ENCODE peak calls at places on chromosomes 11 and 22, in six cellular contexts. L is osteoblast, Z is lower lobe of right lung, C is body of pancreas, B is HCT116, X is left lung. V is an unnamed sample. For H3K4me1, the result is how much of the 10 kb centered on the place peaks cover.

GRCh38 chr11:119704849-119705248 is 24.2 kb downstream of the NECTIN1 start:
- DNase-seq in L (no peak), X (no peak), Z (no peak), B (no peak), C (no peak), V (no peak)

GRCh38 chr11:35549787-35550186 is 24.4 kb upstream of the PAMR1 start:
- DNase-seq in C (no peak), L (peak), X (peak), B (no peak), Z (peak), V (no peak)

GRCh38 chr11:68347841-68348240 is 35.5 kb downstream of the LRP5 start:
- DNase-seq in L (peak), B (no peak), Z (peak), X (no peak), C (no peak), V (no peak)

GRCh38 chr11:71505001-71505400 is 22.1 kb upstream of the KRTAP5-7 start:
- DNase-seq in Z (no peak), L (no peak), B (no peak), C (no peak), X (no peak), V (no peak)

GRCh38 chr11:119523801-119524200 is 100.8 kb upstream of the THY1 start:
- DNase-seq in X (no peak), Z (no peak), B (no peak), C (no peak), L (peak), V (no peak)

GRCh38 chr22:47564651-47565050 is 802.2 kb downstream of the TBC1D22A start:
- DNase-seq in C (no peak), B (no peak), L (no peak), Z (no peak), X (no peak), V (no peak)

GRCh38 chr22:47151490-47151889 is 389.0 kb downstream of the TBC1D22A start:
- DNase-seq in C (no peak), Z (no peak), L (no peak), X (no peak), B (no peak), V (no peak)

GRCh38 chr22:28759861-28760560 is 12.5 kb upstream of the CCDC117 start:
- DNase-seq in Z (no peak), B (no peak), X (no peak), C (no peak), L (peak), V (no peak)

GRCh38 chr11:113634940-113635575 is 71.0 kb downstream of the TMPRSS5 start:
- DNase-seq in X (no peak), B (no peak), Z (no peak), C (no peak), L (no peak), V (no peak)

GRCh38 chr22:46815132-46815531 is 52.7 kb downstream of the TBC1D22A start:
- DNase-seq in C (no peak), Z (no peak), X (no peak), L (no peak), B (no peak), V (no peak)

GRCh38 chr22:26321469-26321913 is 107.6 kb upstream of the ASPHD2 start:
- DNase-seq in L (peak), X (no peak), B (no peak), C (peak), Z (no peak), V (no peak)

GRCh38 chr22:35421121-35421520 is 21.2 kb downstream of the MCM5 start:
- DNase-seq in Z (no peak), L (peak), C (no peak), B (no peak), X (no peak), V (no peak)

GRCh38 chr11:60127311-60127811 is 38.9 kb downstream of the MS4A2 start:
- DNase-seq in Z (no peak), B (no peak), L (no peak), C (no peak), X (no peak), V (no peak)

GRCh38 chr11:34427171-34427805 is 11.4 kb upstream of the CAT start:
- DNase-seq in L (peak), X (no peak), B (no peak), Z (no peak), C (no peak), V (no peak)

GRCh38 chr11:69488543-69488940 is 7.1 kb downstream of the LINC01488 start:
- DNase-seq in Z (no peak), X (no peak), C (no peak), B (no peak), L (peak), V (no peak)

GRCh38 chr22:35597692-35598395 is 19.3 kb downstream of the MB start:
- DNase-seq in L (peak), B (no peak), Z (peak), X (peak), C (peak), V (peak)

GRCh38 chr11:66371627-66372415 is at the start of gene SLC29A2:
- DNase-seq in C (peak), L (peak), Z (peak), B (peak), X (peak), V (peak)

GRCh38 chr11:104907521-104908185 is 9.4 kb upstream of the CASP12 start:
- DNase-seq in Z (no peak), C (no peak), L (no peak), X (no peak), B (no peak), V (no peak)

GRCh38 chr11:68214173-68215086 is 1.3 kb upstream of the KMT5B start:
- DNase-seq in Z (no peak), X (peak), B (no peak), C (peak), L (peak), V (peak)

GRCh38 chr22:24420977-24421343 is 6.4 kb upstream of the ADORA2A start:
- DNase-seq in Z (peak), X (no peak), L (peak), B (no peak), C (no peak), V (no peak)

GRCh38 chr11:115996808-115997188 is 492.6 kb upstream of the CADM1 start:
- DNase-seq in L (no peak), X (no peak), B (no peak), C (no peak), Z (no peak), V (no peak)

GRCh38 chr11:86671386-86672006 is 920 bp downstream of the ME3 start:
- DNase-seq in Z (peak), C (peak), L (peak), X (peak), B (no peak), V (peak)

GRCh38 chr22:38796262-38796957 is 2.5 kb upstream of the DNAL4 start:
- DNase-seq in C (no peak), L (no peak), B (no peak), Z (no peak), X (no peak), V (no peak)

GRCh38 chr11:67605231-67606011 is 1.3 kb upstream of the NDUFV1 start:
- DNase-seq in B (no peak), C (no peak), Z (no peak), L (no peak), X (no peak), V (no peak)

GRCh38 chr11:117335399-117335798 is 7.7 kb downstream of the CEP164 start:
- DNase-seq in X (no peak), C (no peak), Z (no peak), L (no peak), B (no peak), V (no peak)

GRCh38 chr11:102453921-102454320 is 1.4 kb upstream of the TMEM123 start:
- DNase-seq in C (no peak), B (no peak), Z (no peak), X (no peak), L (no peak), V (no peak)

GRCh38 chr22:37182101-37182948 is 5.7 kb downstream of the C1QTNF6 start:
- DNase-seq in C (no peak), X (no peak), L (peak), Z (peak), B (no peak), V (peak)

GRCh38 chr11:78019808-78020207 is 3.3 kb downstream of the KCTD14 start:
- DNase-seq in Z (no peak), L (no peak), X (no peak), C (no peak), B (no peak), V (no peak)

GRCh38 chr11:78020248-78020647 is 2.8 kb downstream of the KCTD14 start:
- DNase-seq in L (no peak), Z (no peak), C (no peak), B (no peak), X (no peak), V (no peak)

GRCh38 chr11:78022397-78023396 is at the start of gene KCTD14:
- DNase-seq in X (no peak), L (peak), Z (peak), B (no peak), C (peak), V (peak)

GRCh38 chr11:78025378-78025777 is 2.3 kb upstream of the KCTD14 start:
- DNase-seq in C (no peak), B (no peak), Z (no peak), L (no peak), X (no peak), V (no peak)

GRCh38 chr11:78023426-78023825 is 350 bp upstream of the KCTD14 start:
- DNase-seq in B (no peak), Z (no peak), L (no peak), X (no peak), C (no peak), V (no peak)
- H3K27ac ChIP-seq in B (peak), Z (peak), L (no peak), X (peak), C (peak), V (peak)

DNA sequence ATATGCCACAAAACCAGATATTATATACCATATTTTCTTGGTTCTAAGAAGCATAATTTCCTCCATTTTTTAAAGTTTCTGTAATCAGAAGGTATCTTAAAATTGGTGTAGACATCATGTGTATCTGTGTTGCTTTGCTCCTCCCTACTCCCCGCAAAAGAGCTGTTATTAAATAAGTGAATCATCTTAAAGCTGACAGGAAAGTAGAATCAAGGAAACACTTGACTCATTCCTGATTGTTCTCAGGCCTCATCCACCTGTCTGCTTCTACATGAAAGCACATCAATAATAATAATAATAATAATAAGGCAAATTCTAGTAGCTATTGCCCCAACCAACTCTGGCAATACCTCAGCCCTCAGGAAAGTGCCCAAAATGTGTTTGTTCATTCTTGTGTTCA is 26.2 kb upstream of the GUCY1A2 start:
- DNase-seq in L (no peak), C (no peak), X (no peak), Z (no peak), B (no peak), V (no peak)
- H3K4me1 ChIP-seq in L (under half), C (under half), X (under half), Z (under half), B (under half), V (under half)

DNA sequence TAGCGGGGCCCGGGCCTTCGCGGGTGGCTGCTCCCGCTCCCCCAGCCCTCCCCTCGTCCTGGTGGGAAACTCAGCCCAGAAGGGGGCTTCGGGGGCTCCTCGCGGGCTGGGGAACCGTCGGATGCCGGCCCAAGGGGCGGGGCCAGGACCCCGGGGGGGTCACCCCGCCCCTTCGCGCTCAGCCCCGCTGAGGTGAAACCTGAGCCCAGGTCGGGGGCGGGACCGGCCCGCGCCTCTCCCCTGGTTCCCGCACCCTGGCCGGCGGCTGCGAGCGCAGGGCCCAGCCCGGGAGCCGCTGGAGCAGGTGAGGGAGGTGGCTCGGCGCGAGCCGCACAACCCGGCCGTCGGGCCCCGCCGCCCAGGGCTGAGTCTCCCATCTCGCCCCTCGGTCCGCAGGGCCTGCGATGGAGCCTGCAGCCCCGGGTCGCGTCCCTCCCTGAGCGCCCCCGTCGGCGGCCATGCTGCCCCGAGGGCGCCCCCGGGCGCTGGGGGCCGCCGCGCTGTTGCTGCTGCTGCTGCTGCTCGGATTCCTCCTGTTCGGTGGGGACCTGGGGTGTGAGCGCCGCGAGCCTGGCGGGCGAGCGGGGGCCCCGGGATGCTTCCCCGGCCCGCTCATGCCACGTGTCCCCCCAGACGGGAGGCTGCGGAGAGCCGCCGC is at the start of gene LARGE2:
- DNase-seq in X (peak), L (peak), Z (peak), B (no peak), C (peak), V (peak)
- H3K4me3 ChIP-seq in X (peak), L (no peak), Z (peak), B (peak), C (peak), V (peak)

GRCh38 chr22:23225337-23225723 is 45.0 kb downstream of the BCR start:
- DNase-seq in L (no peak), B (no peak), X (no peak), Z (peak), C (no peak), V (no peak)
- H3K27ac ChIP-seq in L (peak), B (no peak), X (peak), Z (peak), C (no peak), V (peak)

GRCh38 chr11:33273656-33274055 is 16.5 kb downstream of the HIPK3 start:
- DNase-seq in B (no peak), L (no peak), C (no peak), X (no peak), Z (no peak), V (no peak)
- H3K4me1 ChIP-seq in B (under half), L (under half), C (half or more), X (under half), Z (half or more), V (under half)

GRCh38 chr11:61969838-61970452 is 2.5 kb upstream of the FTH1 start:
- DNase-seq in L (peak), X (no peak), C (no peak), Z (no peak), B (no peak), V (no peak)
- H3K4me3 ChIP-seq in L (no peak), X (no peak), C (no peak), Z (peak), B (no peak), V (peak)

DNA sequence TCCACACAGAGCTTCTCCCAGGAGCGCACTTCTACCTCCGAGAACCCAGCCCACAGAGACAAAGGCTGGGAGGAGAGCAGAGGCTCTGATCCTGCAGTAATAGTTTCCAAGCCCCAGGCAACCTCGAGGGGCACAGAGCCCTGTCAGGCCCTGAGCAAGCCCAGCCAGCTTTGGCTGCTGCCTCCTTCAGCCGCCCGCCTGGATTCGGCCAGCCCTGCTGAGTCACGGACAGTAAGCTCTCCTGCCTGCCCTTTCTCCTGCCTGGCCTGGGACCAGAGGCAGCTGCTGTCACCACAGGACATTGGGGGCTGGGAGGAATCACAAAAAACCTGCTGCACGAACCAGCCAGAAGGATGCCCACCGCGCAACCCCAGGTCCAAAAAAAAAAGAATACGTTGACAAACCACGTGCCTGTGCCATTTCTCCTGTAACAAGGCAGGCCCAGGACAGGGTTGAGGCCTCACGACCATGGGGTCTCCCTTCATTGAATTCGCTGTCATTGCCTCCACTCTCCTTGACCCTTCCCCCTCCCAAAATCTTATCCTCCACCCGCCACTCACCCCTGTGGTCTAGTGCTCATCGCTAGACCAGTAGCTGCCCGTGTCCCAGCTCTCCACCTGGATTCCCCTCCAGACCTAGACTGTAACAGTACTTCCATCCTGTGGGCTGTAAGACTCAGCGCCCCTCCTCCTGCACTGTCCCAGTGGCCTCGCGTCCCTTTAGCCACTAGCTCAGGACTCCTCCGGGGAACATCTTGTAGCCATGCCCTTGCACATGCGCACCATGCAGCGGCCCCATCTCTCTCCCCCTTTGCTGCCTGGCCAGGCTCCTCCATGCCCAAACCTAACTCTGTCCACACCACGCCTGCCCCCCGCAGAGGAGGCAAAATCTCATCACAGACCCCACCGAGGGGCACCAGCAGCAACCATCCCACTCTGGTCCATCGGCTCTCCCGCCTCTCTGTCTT is 7.4 kb upstream of the SLC22A12 start:
- DNase-seq in L (peak), C (no peak), Z (peak), X (no peak), B (no peak), V (peak)
- H3K27ac ChIP-seq in L (no peak), C (no peak), Z (no peak), X (no peak), B (no peak), V (no peak)